ENCODE peak calls at places on chromosome 5, in four cellular contexts. One of them, this sample, is unnamed.

GRCh38 chr5:157718529-157718928 is 12.7 kb upstream of the THG1L start:
- DNase-seq in A549: peak
- DNase-seq in sigmoid colon: no peak
- DNase-seq in ovary: no peak
- DNase-seq in this sample: no peak

GRCh38 chr5:135578685-135579341 is at the start of gene CXCL14:
- DNase-seq in ovary: no peak
- DNase-seq in sigmoid colon: no peak
- DNase-seq in A549: no peak
- DNase-seq in this sample: no peak

GRCh38 chr5:38765461-38765861 is 80.4 kb upstream of the OSMR start:
- DNase-seq in ovary: no peak
- DNase-seq in A549: no peak
- DNase-seq in sigmoid colon: no peak
- DNase-seq in this sample: no peak

GRCh38 chr5:178826216-178826615 is 33.5 kb upstream of the ZNF354B start:
- DNase-seq in A549: no peak
- DNase-seq in sigmoid colon: no peak
- DNase-seq in ovary: no peak
- DNase-seq in this sample: no peak

GRCh38 chr5:129945031-129945430 is 40.8 kb downstream of the CHSY3 start:
- DNase-seq in A549: no peak
- DNase-seq in sigmoid colon: no peak
- DNase-seq in ovary: no peak
- DNase-seq in this sample: no peak

GRCh38 chr5:117454716-117455212 is 880.1 kb upstream of the SEMA6A start:
- DNase-seq in ovary: peak
- DNase-seq in sigmoid colon: no peak
- DNase-seq in A549: peak
- DNase-seq in this sample: peak

GRCh38 chr5:139369181-139369580 is 13.9 kb downstream of the SLC23A1 start:
- DNase-seq in ovary: no peak
- DNase-seq in sigmoid colon: no peak
- DNase-seq in A549: no peak
- DNase-seq in this sample: no peak

GRCh38 chr5:142133382-142134206 is 25.0 kb downstream of the NDFIP1 start:
- DNase-seq in A549: no peak
- DNase-seq in sigmoid colon: no peak
- DNase-seq in ovary: no peak
- DNase-seq in this sample: no peak

GRCh38 chr5:157528036-157528632 is 47.4 kb downstream of the ADAM19 start:
- DNase-seq in sigmoid colon: peak
- DNase-seq in ovary: no peak
- DNase-seq in A549: no peak
- DNase-seq in this sample: no peak

GRCh38 chr5:106656821-106657220 is 1013.9 kb downstream of the EFNA5 start:
- DNase-seq in sigmoid colon: no peak
- DNase-seq in ovary: no peak
- DNase-seq in A549: no peak
- DNase-seq in this sample: no peak

GRCh38 chr5:133052317-133053175 is 733 bp downstream of the HSPA4 start:
- DNase-seq in A549: peak
- DNase-seq in sigmoid colon: peak
- DNase-seq in ovary: peak
- DNase-seq in this sample: peak

GRCh38 chr5:33205727-33206410 is 234.9 kb upstream of the TARS1 start:
- DNase-seq in ovary: no peak
- DNase-seq in A549: no peak
- DNase-seq in sigmoid colon: no peak
- DNase-seq in this sample: no peak

GRCh38 chr5:41193462-41194166 is 19.7 kb downstream of the C6 start:
- DNase-seq in A549: peak
- DNase-seq in ovary: peak
- DNase-seq in sigmoid colon: peak
- DNase-seq in this sample: peak
- TF ChIP-seq EP300 in A549: no peak
- TF ChIP-seq EP300 in ovary: peak
- TF ChIP-seq EP300 in sigmoid colon: peak
- TF ChIP-seq EP300 in this sample: peak

GRCh38 chr5:180072556-180072955 is 997 bp upstream of the RNF130 start:
- DNase-seq in A549: peak
- DNase-seq in sigmoid colon: no peak
- DNase-seq in ovary: peak
- DNase-seq in this sample: no peak
- TF ChIP-seq EP300 in A549: no peak
- TF ChIP-seq EP300 in sigmoid colon: no peak
- TF ChIP-seq EP300 in ovary: no peak
- TF ChIP-seq EP300 in this sample: no peak

DNA sequence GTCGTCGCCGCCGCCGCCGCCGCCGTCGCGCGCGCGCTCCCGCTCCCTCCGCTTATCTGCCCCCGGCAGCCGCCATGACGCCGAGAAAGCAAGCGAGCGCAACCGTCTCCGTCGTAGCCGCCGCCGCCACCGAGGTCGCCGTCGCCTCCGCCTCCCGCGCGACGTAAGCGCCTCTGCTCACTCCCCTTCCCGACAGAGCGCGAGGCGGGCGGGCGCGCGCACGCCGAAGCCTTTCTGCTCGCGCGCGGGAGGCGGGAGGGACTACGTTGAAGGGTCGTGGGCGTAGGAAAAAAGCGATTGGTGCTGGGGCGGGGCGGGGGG is at the start of gene CHD1:
- DNase-seq in ovary: peak
- DNase-seq in sigmoid colon: peak
- DNase-seq in A549: peak
- DNase-seq in this sample: peak
- TF ChIP-seq EP300 in ovary: peak
- TF ChIP-seq EP300 in sigmoid colon: peak
- TF ChIP-seq EP300 in A549: no peak
- TF ChIP-seq EP300 in this sample: peak

GRCh38 chr5:60350794-60351193 is 349.2 kb downstream of the DEPDC1B start:
- DNase-seq in sigmoid colon: no peak
- DNase-seq in A549: no peak
- DNase-seq in ovary: no peak
- DNase-seq in this sample: peak
- TF ChIP-seq EP300 in sigmoid colon: no peak
- TF ChIP-seq EP300 in A549: no peak
- TF ChIP-seq EP300 in ovary: no peak
- TF ChIP-seq EP300 in this sample: no peak

DNA sequence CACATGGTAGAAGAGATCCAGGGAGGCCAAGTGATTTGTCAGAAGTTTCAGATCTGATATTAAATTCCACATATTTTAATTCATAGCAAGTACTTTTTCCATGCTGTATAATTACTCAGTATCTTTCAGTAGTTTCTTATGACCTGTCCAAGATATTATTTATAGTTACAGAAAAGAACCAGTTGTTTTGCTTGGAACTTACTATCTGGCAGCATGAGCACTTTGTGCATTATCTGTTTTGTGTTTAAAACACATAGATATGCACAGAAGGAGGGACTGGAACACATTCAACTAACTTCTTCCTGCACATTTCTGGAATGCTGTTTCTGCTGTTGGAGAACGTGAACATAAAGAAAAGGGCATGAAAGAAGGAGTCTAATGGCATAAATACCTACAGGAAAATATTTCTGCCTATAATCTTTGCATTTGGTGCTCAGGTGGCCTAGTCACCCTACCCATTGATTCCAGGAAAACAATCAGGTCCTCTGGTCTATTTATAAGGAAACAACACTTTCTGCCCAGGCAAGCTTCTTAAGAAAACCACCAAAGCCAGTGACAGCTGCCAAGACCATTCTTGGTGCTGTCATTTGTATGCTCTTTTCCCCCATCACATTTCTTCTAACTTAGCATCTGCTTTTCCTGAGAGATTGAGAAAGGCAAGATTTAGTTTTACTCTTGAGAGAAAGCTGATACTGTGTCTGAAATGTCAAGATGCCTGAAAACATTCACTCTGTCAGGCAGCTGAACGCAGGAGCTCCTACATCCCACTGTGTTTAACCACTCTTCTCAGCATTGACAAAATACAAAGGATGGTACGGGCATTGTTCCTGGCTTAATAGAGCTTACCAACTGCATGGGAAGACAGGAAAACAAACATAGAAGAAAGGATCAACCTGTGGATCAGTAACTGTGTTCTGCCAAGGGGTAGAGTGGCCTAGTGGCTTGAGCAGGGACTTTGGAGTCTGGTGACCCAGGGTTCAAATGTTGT is 40.3 kb downstream of the RAB3C start:
- DNase-seq in A549: no peak
- DNase-seq in sigmoid colon: no peak
- DNase-seq in ovary: no peak
- DNase-seq in this sample: no peak
- TF ChIP-seq EP300 in A549: no peak
- TF ChIP-seq EP300 in sigmoid colon: no peak
- TF ChIP-seq EP300 in ovary: no peak
- TF ChIP-seq EP300 in this sample: no peak

This sample was measured in stomach.